ENCODE peak calls at places on chromosomes 2 and 18, in four cellular contexts. C, D, J and L are unnamed samples.
A peak's percentile ranks its signal among the peaks of the same experiment; 100 is the strongest.

GRCh38 chr2:39696072-39696471 is 30.4 kb downstream of the TMEM178A start:
- DNase-seq in C (no peak), D (no peak), J (no peak), L (no peak)

GRCh38 chr18:45713239-45713638 is 10.7 kb upstream of the SLC14A1 start:
- DNase-seq in C (no peak), D (no peak), J (no peak), L (no peak)

GRCh38 chr2:41884718-41885117 is 163.1 kb upstream of the PKDCC start:
- DNase-seq in C (no peak), D (no peak), J (no peak), L (no peak)

GRCh38 chr2:47631306-47631705 is 151.6 kb upstream of the MSH6 start:
- DNase-seq in C (no peak), D (no peak), J (no peak), L (no peak)

GRCh38 chr2:31113765-31114164 is 24.5 kb downstream of the GALNT14 start:
- DNase-seq in C (no peak), D (no peak), J (no peak), L (no peak)

GRCh38 chr18:6414723-6415362 is at the start of gene L3MBTL4:
- DNase-seq in C (peak; percentile 66), D (peak; percentile 31), J (peak; percentile 56), L (peak; percentile 61)

GRCh38 chr2:233449071-233449901 is 95.0 kb downstream of the DGKD start:
- DNase-seq in C (peak; percentile 33), D (no peak), J (no peak), L (peak; percentile 36)

GRCh38 chr18:48547456-48548403 is 8.9 kb downstream of the CTIF start:
- DNase-seq in C (no peak), D (no peak), J (no peak), L (no peak)

GRCh38 chr2:182506606-182507005 is 79.8 kb upstream of the PDE1A start:
- DNase-seq in C (no peak), D (no peak), J (no peak), L (no peak)

GRCh38 chr2:38465789-38466127 is 88.7 kb upstream of the ATL2 start:
- DNase-seq in C (peak; percentile 13), D (no peak), J (peak; percentile 41), L (no peak)

GRCh38 chr2:100015849-100016248 is 126.5 kb downstream of the AFF3 start:
- DNase-seq in C (no peak), D (no peak), J (no peak), L (no peak)

GRCh38 chr18:77702686-77703085 is 453.0 kb downstream of the GALR1 start:
- DNase-seq in C (no peak), D (no peak), J (no peak), L (no peak)

GRCh38 chr2:141201161-141201560 is 929.7 kb downstream of the LRP1B start:
- DNase-seq in C (no peak), D (no peak), J (no peak), L (no peak)

GRCh38 chr2:84467389-84467788 is 8.3 kb upstream of the SUCLG1 start:
- DNase-seq in C (no peak), D (no peak), J (no peak), L (no peak)

GRCh38 chr18:36872329-36872728 is 43.4 kb downstream of the KIAA1328 start:
- DNase-seq in C (no peak), D (no peak), J (no peak), L (no peak)

GRCh38 chr18:33928226-33928625 is 296.5 kb downstream of the NOL4 start:
- DNase-seq in C (no peak), D (no peak), J (no peak), L (no peak)

GRCh38 chr2:96344011-96344410 is 8.4 kb downstream of the NCAPH start:
- DNase-seq in C (no peak), D (no peak), J (no peak), L (no peak)

GRCh38 chr2:172739651-172740050 is 4.0 kb downstream of the RAPGEF4 start:
- DNase-seq in C (no peak), D (no peak), J (no peak), L (no peak)

GRCh38 chr2:72011791-72012190 is 135.9 kb downstream of the CYP26B1 start:
- DNase-seq in C (no peak), D (no peak), J (no peak), L (no peak)

GRCh38 chr2:212960336-212960735 is 191.1 kb downstream of the IKZF2 start:
- DNase-seq in C (no peak), D (no peak), J (no peak), L (no peak)

GRCh38 chr2:200575957-200576356 is 9.9 kb upstream of the AOX1 start:
- DNase-seq in C (no peak), D (no peak), J (no peak), L (no peak)

GRCh38 chr2:238462782-238463396 is 36.2 kb downstream of the ASB1 start:
- DNase-seq in C (no peak), D (no peak), J (no peak), L (no peak)

GRCh38 chr2:241728627-241729026 is 5.8 kb upstream of the D2HGDH start:
- DNase-seq in C (no peak), D (peak; percentile 78), J (no peak), L (no peak)

GRCh38 chr18:811192-812122 is 585 bp downstream of the YES1 start:
- DNase-seq in C (no peak), D (peak; percentile 37), J (peak; percentile 65), L (peak; percentile 44)

GRCh38 chr2:33108483-33109443 is 162.0 kb downstream of the LTBP1 start:
- DNase-seq in C (no peak), D (no peak), J (no peak), L (no peak)

GRCh38 chr2:105744909-105745853 is at the start of gene NCK2:
- DNase-seq in C (peak; percentile 29), D (peak; percentile 43), J (peak; percentile 40), L (peak; percentile 85)

GRCh38 chr18:32956591-32957310 is 183.9 kb upstream of the KLHL14 start:
- DNase-seq in C (no peak), D (no peak), J (no peak), L (no peak)

GRCh38 chr2:74383254-74383653 is 3.1 kb upstream of the DCTN1 start:
- DNase-seq in C (peak; percentile 38), D (no peak), J (no peak), L (no peak)

GRCh38 chr2:11582526-11583202 is 48.8 kb downstream of the GREB1 start:
- DNase-seq in C (peak; percentile 74), D (peak; percentile 52), J (peak; percentile 67), L (no peak)

GRCh38 chr2:225052703-225053102 is 10.4 kb upstream of the DOCK10 start:
- DNase-seq in C (no peak), D (no peak), J (no peak), L (no peak)

GRCh38 chr2:9681427-9681817 is 50.6 kb upstream of the YWHAQ start:
- DNase-seq in C (no peak), D (no peak), J (no peak), L (peak; percentile 30)

GRCh38 chr2:112793449-112793978 is 9.2 kb upstream of the IL1A start:
- DNase-seq in C (no peak), D (no peak), J (no peak), L (no peak)

GRCh38 chr2:233062946-233063268 is 2.8 kb downstream of the INPP5D start:
- DNase-seq in C (no peak), D (no peak), J (no peak), L (no peak)

GRCh38 chr2:224983719-224984388 is 58.4 kb downstream of the DOCK10 start:
- DNase-seq in C (no peak), D (no peak), J (no peak), L (no peak)

GRCh38 chr2:48124592-48124991 is 218.3 kb upstream of the FBXO11 start:
- DNase-seq in C (no peak), D (no peak), J (no peak), L (no peak)

GRCh38 chr2:240213476-240214391 is 73.3 kb upstream of the OTOS start:
- DNase-seq in C (no peak), D (no peak), J (no peak), L (no peak)

GRCh38 chr18:74226156-74226555 is 65.6 kb downstream of the CYB5A start:
- DNase-seq in C (peak; percentile 46), D (no peak), J (no peak), L (no peak)

GRCh38 chr2:28929581-28929980 is 35.1 kb downstream of the WDR43 start:
- DNase-seq in C (no peak), D (no peak), J (no peak), L (no peak)

GRCh38 chr2:28934769-28935168 is 40.3 kb downstream of the WDR43 start:
- DNase-seq in C (no peak), D (no peak), J (no peak), L (no peak)
- H3K36me3 ChIP-seq in C (peaks cover 34% of the 10 kb centered on the region), D (peaks cover 96% of the 10 kb centered on the region), J (peaks cover 6% of the 10 kb centered on the region), L (peaks cover 79% of the 10 kb centered on the region)

GRCh38 chr2:165952085-165952484 is 1.5 kb downstream of the TTC21B start:
- DNase-seq in C (no peak), D (no peak), J (no peak), L (no peak)
- H3K4me1 ChIP-seq in C (peaks cover 26% of the 10 kb centered on the region), D (peaks cover 35% of the 10 kb centered on the region), J (peaks cover 11% of the 10 kb centered on the region), L (peaks cover 24% of the 10 kb centered on the region)

GRCh38 chr2:218010116-218010837 is 7.5 kb upstream of the TNS1 start:
- DNase-seq in C (peak; percentile 65), D (peak; percentile 68), J (peak; percentile 39), L (peak; percentile 88)
- H3K27ac ChIP-seq in C (no peak overlapping the region), D (no peak overlapping the region), J (no peak overlapping the region), L (no peak overlapping the region)

GRCh38 chr2:114464961-114465706 is 22.7 kb downstream of the DPP10 start:
- DNase-seq in C (no peak), D (no peak), J (no peak), L (no peak)
- H3K36me3 ChIP-seq in C (no peaks in the 10 kb centered on the region), D (no peaks in the 10 kb centered on the region), J (no peaks in the 10 kb centered on the region), L (no peaks in the 10 kb centered on the region)

GRCh38 chr2:16059393-16060016 is 119.2 kb downstream of the MYCN start:
- DNase-seq in C (no peak), D (no peak), J (no peak), L (no peak)

GRCh38 chr2:16062471-16063250 is 122.3 kb downstream of the MYCN start:
- DNase-seq in C (no peak), D (no peak), J (no peak), L (no peak)

GRCh38 chr2:16060125-16060935 is 120.0 kb downstream of the MYCN start:
- DNase-seq in C (no peak), D (no peak), J (no peak), L (no peak)

GRCh38 chr2:16061406-16062217 is 121.3 kb downstream of the MYCN start:
- DNase-seq in C (no peak), D (no peak), J (no peak), L (no peak)

GRCh38 chr2:16060936-16061338 is 120.6 kb downstream of the MYCN start:
- DNase-seq in C (no peak), D (no peak), J (no peak), L (no peak)
- H3K4me1 ChIP-seq in C (no peaks in the 10 kb centered on the region), D (peaks cover 5% of the 10 kb centered on the region), J (no peaks in the 10 kb centered on the region), L (no peaks in the 10 kb centered on the region)

DNA sequence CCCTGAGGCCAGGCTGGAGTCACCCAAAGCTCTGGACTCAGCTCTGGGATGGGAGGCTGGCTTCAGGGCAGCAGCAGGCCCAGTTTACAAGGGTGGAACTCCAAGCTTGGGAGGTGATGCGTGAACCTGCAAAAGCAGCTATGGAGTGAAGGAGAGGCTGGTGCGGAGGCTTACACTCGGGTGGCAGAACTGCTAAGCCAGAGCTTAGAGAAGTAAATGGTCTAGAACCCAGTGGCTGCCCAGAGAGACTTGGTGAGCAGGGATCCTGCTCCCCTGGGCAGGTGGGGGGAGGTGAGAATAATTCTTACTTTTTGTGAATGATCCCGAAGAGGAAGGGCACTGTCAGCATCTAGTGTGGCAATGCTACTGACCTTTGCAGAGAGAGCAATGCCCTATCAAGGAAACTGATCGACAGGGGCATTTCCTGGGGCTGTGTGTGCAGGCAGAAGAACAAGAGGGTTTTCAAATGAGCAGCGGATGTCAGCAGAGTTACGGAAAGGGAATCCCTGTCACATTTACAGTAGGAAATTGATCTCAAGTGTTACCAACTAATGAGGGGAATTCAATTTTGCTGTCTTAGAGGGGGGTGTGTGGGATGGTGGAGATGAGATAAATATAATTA is 80.4 kb downstream of the TGFA start:
- DNase-seq in C (no peak), D (no peak), J (no peak), L (no peak)
- H3K27ac ChIP-seq in C (no peak overlapping the region), D (no peak overlapping the region), J (no peak overlapping the region), L (no peak overlapping the region)